ENCODE peak calls at places on chromosomes 13 and 19, in seven cellular contexts. D, V, H, G, F, S and R are unnamed samples.

GRCh38 chr19:21569497-21569870 is 64.1 kb downstream of the ZNF429 start:
- DNase-seq in D (no peak), V (no peak), H (peak; percentile 32), G (no peak), F (no peak), S (no peak), R (no peak)

GRCh38 chr19:741506-742131 is 9.3 kb upstream of the MISP start:
- DNase-seq in D (no peak), V (peak; percentile 34), H (no peak), G (no peak), F (no peak), S (no peak), R (no peak)

GRCh38 chr13:35086667-35087066 is 144.6 kb downstream of the NBEA start:
- DNase-seq in D (no peak), V (no peak), H (no peak), G (no peak), F (no peak), S (no peak), R (peak; percentile 22)

GRCh38 chr19:778910-779653 is 18.2 kb upstream of the PTBP1 start:
- DNase-seq in D (no peak), V (peak; percentile 56), H (no peak), G (no peak), F (peak; percentile 85), S (peak; percentile 82), R (peak; percentile 91)

GRCh38 chr13:100707818-100708740 is 33.5 kb upstream of the TMTC4 start:
- DNase-seq in D (no peak), V (no peak), H (no peak), G (no peak), F (no peak), S (no peak), R (peak; percentile 86)

GRCh38 chr19:44662686-44663085 is 8.6 kb upstream of the CEACAM19 start:
- DNase-seq in D (no peak), V (no peak), H (no peak), G (no peak), F (no peak), S (peak; percentile 82), R (peak; percentile 46)

GRCh38 chr13:107466326-107466725 is 749.0 kb downstream of the LIG4 start:
- DNase-seq in D (no peak), V (no peak), H (no peak), G (no peak), F (no peak), S (no peak), R (peak; percentile 68)

GRCh38 chr19:29054886-29055675 is 157.9 kb downstream of the UQCRFS1 start:
- DNase-seq in D (no peak), V (no peak), H (no peak), G (no peak), F (no peak), S (no peak), R (no peak)

GRCh38 chr19:47005873-47006272 is 13.8 kb upstream of the NPAS1 start:
- DNase-seq in D (no peak), V (no peak), H (no peak), G (no peak), F (no peak), S (no peak), R (no peak)

DNA sequence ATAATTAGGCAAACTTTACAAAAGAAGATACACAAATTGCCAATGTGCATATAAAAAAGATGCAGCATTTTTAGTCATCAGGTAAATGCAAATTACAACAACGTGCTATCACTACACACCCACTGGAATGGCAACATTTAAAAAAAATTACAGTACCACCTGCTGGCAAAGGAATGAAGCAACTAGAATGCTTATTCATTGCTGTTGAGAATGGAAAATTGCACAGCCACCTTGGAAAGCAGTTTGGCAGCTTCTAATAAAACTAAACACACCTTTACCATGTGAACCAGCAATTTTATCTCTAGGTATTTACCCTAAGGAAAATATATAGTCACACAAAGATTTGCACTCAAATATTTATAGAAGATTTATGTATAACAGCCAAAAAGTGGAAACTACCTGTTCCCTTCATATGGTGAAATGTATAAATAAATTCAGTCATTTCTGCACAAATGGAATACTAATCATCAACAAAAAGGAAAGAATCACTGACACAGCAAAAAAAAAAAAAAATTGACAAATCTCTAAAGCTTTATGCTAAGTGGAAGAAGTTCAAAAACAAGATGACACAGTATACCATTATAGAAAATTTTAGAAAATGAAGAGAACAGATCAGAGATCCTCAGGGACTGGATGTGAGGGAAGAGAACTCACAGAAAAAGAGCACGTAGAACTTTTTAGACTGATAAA is 30.3 kb downstream of the OXGR1 start:
- DNase-seq in D (no peak), V (no peak), H (no peak), G (no peak), F (no peak), S (no peak), R (no peak)
- TF ChIP-seq CTCF in D (peak; percentile 55), V (no peak), H (no peak), G (no peak), F (no peak), S (no peak), R (no peak)

GRCh38 chr19:57279418-57280164 is 694 bp upstream of the ZNF460 start:
- DNase-seq in D (peak; percentile 94), V (peak; percentile 82), H (peak; percentile 89), G (peak; percentile 85), F (peak; percentile 93), S (peak; percentile 98), R (peak; percentile 98)
- TF ChIP-seq CTCF in D (peak; percentile 43), V (no peak), H (peak; percentile 49), G (no peak), F (peak; percentile 36), S (no peak), R (peak; percentile 32)

GRCh38 chr13:67048084-67048792 is 181.9 kb downstream of the PCDH9 start:
- DNase-seq in D (no peak), V (peak; percentile 5), H (no peak), G (no peak), F (peak; percentile 65), S (no peak), R (peak; percentile 93)
- TF ChIP-seq CTCF in D (no peak), V (peak; percentile 19), H (no peak), G (peak; percentile 46), F (peak; percentile 33), S (no peak), R (no peak)

GRCh38 chr13:97498419-97498818 is 64.5 kb downstream of the RAP2A start:
- DNase-seq in D (no peak), V (no peak), H (no peak), G (no peak), F (no peak), S (no peak), R (no peak)

GRCh38 chr13:97499181-97499580 is 65.2 kb downstream of the RAP2A start:
- DNase-seq in D (no peak), V (no peak), H (no peak), G (no peak), F (no peak), S (no peak), R (no peak)

GRCh38 chr13:97505022-97505421 is 71.1 kb downstream of the RAP2A start:
- DNase-seq in D (no peak), V (no peak), H (no peak), G (no peak), F (no peak), S (no peak), R (no peak)

GRCh38 chr13:97502691-97503090 is 68.7 kb downstream of the RAP2A start:
- DNase-seq in D (no peak), V (no peak), H (no peak), G (no peak), F (no peak), S (no peak), R (no peak)

GRCh38 chr13:97502192-97502591 is 68.2 kb downstream of the RAP2A start:
- DNase-seq in D (no peak), V (no peak), H (no peak), G (no peak), F (no peak), S (no peak), R (no peak)
- TF ChIP-seq CTCF in D (no peak), V (no peak), H (no peak), G (no peak), F (no peak), S (no peak), R (no peak)

DNA sequence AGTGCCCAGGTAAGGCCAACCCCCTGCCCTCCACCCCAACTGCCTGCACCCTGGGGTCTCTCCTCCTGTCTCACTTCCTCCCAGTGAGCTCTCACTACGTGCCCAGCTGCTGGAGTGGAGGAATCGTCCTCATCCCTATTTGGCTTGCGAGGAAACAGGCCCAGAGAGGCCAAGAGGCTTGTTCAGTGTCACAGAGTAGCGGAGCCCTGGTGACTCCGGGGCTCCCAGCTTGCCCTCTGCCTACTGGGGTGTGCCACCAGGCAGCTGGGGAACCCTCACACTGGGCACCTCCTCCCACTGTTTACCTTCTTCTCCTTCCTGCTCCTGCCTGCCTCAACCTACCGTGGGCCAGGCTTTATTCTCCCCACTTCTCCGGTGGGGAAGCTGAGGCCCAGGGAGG is 5.6 kb downstream of the TMED1 start:
- DNase-seq in D (no peak), V (no peak), H (no peak), G (no peak), F (no peak), S (no peak), R (no peak)
- TF ChIP-seq CTCF in D (no peak), V (no peak), H (no peak), G (no peak), F (no peak), S (no peak), R (no peak)

DNA sequence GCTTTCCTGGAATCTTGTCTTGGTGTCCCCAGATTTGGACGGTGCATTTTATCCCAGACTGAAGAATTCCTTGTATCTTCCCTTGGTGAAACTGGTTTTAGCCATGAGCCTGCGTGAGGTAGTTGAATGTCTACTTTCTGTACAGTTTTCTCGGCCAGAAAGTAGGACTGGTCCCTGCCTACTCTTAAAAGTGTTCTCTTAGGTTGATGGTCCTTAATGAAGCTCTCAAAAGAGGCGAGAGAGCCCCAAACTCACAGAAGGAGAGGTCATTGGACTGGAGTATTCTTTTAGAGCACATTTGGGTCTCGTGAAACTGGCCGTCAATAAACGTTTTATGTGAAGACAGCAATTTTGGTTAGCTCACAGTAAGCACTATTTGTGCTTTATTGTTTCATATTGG is 657 bp downstream of the GTF2F2 start:
- DNase-seq in D (no peak), V (no peak), H (no peak), G (no peak), F (no peak), S (no peak), R (no peak)
- TF ChIP-seq CTCF in D (no peak), V (no peak), H (no peak), G (no peak), F (no peak), S (no peak), R (no peak)

DNA sequence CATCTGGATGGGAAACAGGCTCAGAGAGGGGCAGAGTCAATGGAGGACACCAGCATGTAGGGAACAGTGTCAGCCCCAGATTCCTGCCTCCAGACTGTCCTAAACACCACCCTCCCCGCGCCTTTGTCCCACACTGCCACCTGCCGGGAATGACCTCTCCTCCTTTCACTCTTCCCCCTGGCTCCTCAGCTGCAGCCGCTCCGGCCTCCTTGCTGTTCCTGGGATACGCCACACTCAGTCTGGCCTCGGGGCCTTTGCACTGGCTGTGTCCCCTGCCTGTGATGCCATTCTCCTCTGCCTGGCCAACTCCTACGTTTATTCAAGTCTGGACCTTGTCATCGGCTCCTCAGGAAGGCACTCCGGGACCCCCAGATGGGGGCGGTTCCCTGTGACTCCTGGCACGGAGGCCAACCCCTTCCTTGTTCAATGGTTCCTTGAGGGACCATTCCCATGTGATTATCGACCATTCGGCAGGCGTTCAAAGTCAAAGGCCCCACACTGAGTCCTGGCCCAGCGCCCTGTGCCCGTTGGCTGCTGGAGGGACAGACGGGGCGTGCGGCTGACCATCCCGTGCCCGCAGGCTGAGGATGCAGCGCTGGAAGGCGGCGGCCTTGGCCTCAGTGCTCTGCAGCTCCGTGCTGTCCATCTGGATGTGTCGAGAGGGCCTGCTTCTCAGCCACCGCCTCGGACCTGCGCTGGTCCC is 15.8 kb downstream of the FUT6 start:
- DNase-seq in D (peak; percentile 69), V (no peak), H (no peak), G (no peak), F (no peak), S (no peak), R (no peak)
- TF ChIP-seq CTCF in D (peak; percentile 62), V (no peak), H (no peak), G (no peak), F (no peak), S (no peak), R (peak; percentile 8)

GRCh38 chr13:98581971-98582702 is 5.2 kb upstream of the STK24 start:
- DNase-seq in D (no peak), V (no peak), H (no peak), G (no peak), F (no peak), S (no peak), R (peak; percentile 72)
- TF ChIP-seq CTCF in D (no peak), V (no peak), H (no peak), G (no peak), F (peak; percentile 19), S (no peak), R (no peak)